ENCODE peak calls at places on chromosomes 3 and 15, in seven cellular contexts. B is GM19239; S is NCI-H1105 treated with DMSO at 0.1 percent for 48 hours; G is stimulated activated CD4-positive, alpha-beta T cell treated with anti-CD3 and anti-CD28 coated beads, Interleukin-4, amount 100 ng/mL, for 48 hours; O is brain microvascular endothelial cell; T is B cell; E is ecto neural progenitor cell. P is an unnamed sample.

GRCh38 chr15:35748105-35748504 is 202.1 kb upstream of the DPH6 start:
- DNase-seq in B (no peak), S (no peak), G (no peak), O (no peak), T (no peak), E (no peak), P (no peak)

GRCh38 chr3:133192363-133192945 is 154.3 kb downstream of the TMEM108 start:
- DNase-seq in B (no peak), S (no peak), G (no peak), O (no peak), T (no peak), E (no peak), P (no peak)

GRCh38 chr3:46124216-46125143 is 83.6 kb downstream of the CCR1 start:
- DNase-seq in B (no peak), S (no peak), G (no peak), O (no peak), T (no peak), E (no peak), P (no peak)

GRCh38 chr15:37756407-37756806 is 178.0 kb upstream of the TMCO5A start:
- DNase-seq in B (no peak), S (no peak), G (no peak), O (no peak), T (no peak), E (no peak), P (no peak)

GRCh38 chr3:15512173-15512572 is 9.3 kb downstream of the COLQ start:
- DNase-seq in B (no peak), S (peak), G (no peak), O (no peak), T (no peak), E (no peak), P (no peak)

GRCh38 chr3:39376929-39377634 is 6.1 kb upstream of the SLC25A38 start:
- DNase-seq in B (no peak), S (no peak), G (no peak), O (no peak), T (no peak), E (no peak), P (no peak)

GRCh38 chr3:128504957-128505730 is 12.1 kb upstream of the GATA2 start:
- DNase-seq in B (no peak), S (no peak), G (no peak), O (no peak), T (no peak), E (peak), P (no peak)

GRCh38 chr3:119809249-119810017 is 27.5 kb downstream of the NR1I2 start:
- DNase-seq in B (peak), S (no peak), G (no peak), O (no peak), T (no peak), E (no peak), P (no peak)

GRCh38 chr3:11140054-11140712 is 14.1 kb upstream of the HRH1 start:
- DNase-seq in B (peak), S (peak), G (no peak), O (no peak), T (peak), E (no peak), P (peak)

GRCh38 chr15:29091666-29092065 is 178.0 kb downstream of the NSMCE3 start:
- DNase-seq in B (no peak), S (no peak), G (no peak), O (no peak), T (no peak), E (no peak), P (no peak)

GRCh38 chr15:58537480-58537879 is 105.7 kb downstream of the LIPC start:
- DNase-seq in B (no peak), S (no peak), G (no peak), O (no peak), T (no peak), E (no peak), P (no peak)

GRCh38 chr15:73323956-73324355 is 44.8 kb downstream of the HCN4 start:
- DNase-seq in B (no peak), S (no peak), G (no peak), O (no peak), T (no peak), E (no peak), P (no peak)

GRCh38 chr15:69885182-69886041 is 212.3 kb downstream of the TLE3 start:
- DNase-seq in B (no peak), S (no peak), G (no peak), O (no peak), T (no peak), E (peak), P (no peak)